ENCODE peak calls at places on chromosome 13, in five cellular contexts. D is RWPE1, M is choroid plexus epithelial cell, V is AG04450, U is A549. T is an unnamed sample.

GRCh38 chr13:26270707-26271106 is 16.8 kb downstream of the CDK8 start:
- DNase-seq in D (no peak), V (no peak), U (no peak), M (no peak), T (no peak)

GRCh38 chr13:33353210-33353609 is 67.7 kb upstream of the STARD13 start:
- DNase-seq in U (no peak), M (no peak), V (no peak), D (no peak), T (no peak)

GRCh38 chr13:33745370-33746324 is 72.3 kb upstream of the RFC3 start:
- DNase-seq in U (no peak), D (no peak), V (no peak), M (no peak), T (no peak)

GRCh38 chr13:47036291-47037008 is 139.6 kb upstream of the HTR2A start:
- DNase-seq in M (no peak), D (no peak), V (no peak), U (no peak), T (no peak)

GRCh38 chr13:37118002-37118401 is 12.5 kb upstream of the CSNK1A1L start:
- DNase-seq in M (no peak), U (no peak), V (no peak), D (no peak), T (no peak)

GRCh38 chr13:49308104-49308875 is 60.6 kb downstream of the CDADC1 start:
- DNase-seq in U (no peak), M (peak), D (no peak), V (no peak), T (no peak)

GRCh38 chr13:20525144-20525600 is 485 bp downstream of the CRYL1 start:
- DNase-seq in D (no peak), V (no peak), U (no peak), M (no peak), T (no peak)

GRCh38 chr13:41505209-41505835 is 48.0 kb downstream of the RGCC start:
- DNase-seq in U (no peak), D (no peak), V (peak), M (peak), T (no peak)

GRCh38 chr13:79647518-79647917 is 166.6 kb downstream of the NDFIP2 start:
- DNase-seq in U (no peak), M (no peak), D (peak), V (no peak), T (no peak)

GRCh38 chr13:101473458-101473857 is 21.0 kb downstream of the ITGBL1 start:
- DNase-seq in U (no peak), D (no peak), V (peak), M (peak), T (no peak)

GRCh38 chr13:97121894-97122293 is 100.2 kb upstream of the MBNL2 start:
- DNase-seq in V (no peak), U (no peak), M (no peak), D (no peak), T (no peak)

GRCh38 chr13:112968380-112968909 is 569 bp upstream of the MCF2L start:
- DNase-seq in D (no peak), U (peak), V (no peak), M (no peak), T (peak)
- TF ChIP-seq CTCF in D (no peak), U (no peak), V (no peak), M (no peak), T (peak)

GRCh38 chr13:45464141-45464686 is 525 bp upstream of the COG3 start:
- DNase-seq in D (no peak), U (no peak), V (no peak), M (no peak), T (no peak)
- TF ChIP-seq CTCF in D (peak), U (no peak), V (no peak), M (no peak), T (no peak)

DNA sequence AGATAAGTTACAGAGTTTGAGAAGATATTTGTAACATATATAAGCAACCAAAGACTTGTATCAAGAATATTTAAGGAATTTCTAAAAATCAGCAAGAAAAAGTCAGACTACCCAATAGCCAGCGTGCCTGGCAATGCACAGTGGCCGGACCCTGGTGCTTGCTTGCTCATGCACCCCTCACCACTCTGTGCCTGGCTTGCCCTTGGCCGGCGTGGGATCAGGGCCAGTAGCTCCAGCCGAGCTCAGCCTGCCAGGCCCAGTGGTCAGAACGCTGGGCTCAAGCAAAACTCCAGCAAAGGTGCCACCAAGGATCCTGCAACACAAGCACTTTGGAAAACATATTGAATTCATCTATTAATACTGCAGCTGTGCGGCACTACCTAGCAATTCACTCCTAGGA is 95.1 kb downstream of the KATNAL1 start:
- DNase-seq in V (no peak), D (no peak), M (no peak), U (no peak), T (no peak)
- TF ChIP-seq CTCF in V (no peak), D (no peak), M (no peak), U (no peak), T (no peak)

GRCh38 chr13:91704398-91704797 is 306.0 kb downstream of the GPC5 start:
- DNase-seq in D (no peak), M (no peak), U (no peak), V (no peak), T (no peak)

GRCh38 chr13:91709180-91709579 is 310.8 kb downstream of the GPC5 start:
- DNase-seq in M (no peak), U (no peak), V (no peak), D (no peak), T (no peak)

GRCh38 chr13:91710733-91711132 is 312.3 kb downstream of the GPC5 start:
- DNase-seq in D (no peak), U (no peak), M (no peak), V (no peak), T (no peak)

GRCh38 chr13:91708558-91708957 is 310.1 kb downstream of the GPC5 start:
- DNase-seq in D (no peak), V (no peak), M (no peak), U (no peak), T (no peak)
- TF ChIP-seq CTCF in D (no peak), V (no peak), M (no peak), U (no peak), T (no peak)

DNA sequence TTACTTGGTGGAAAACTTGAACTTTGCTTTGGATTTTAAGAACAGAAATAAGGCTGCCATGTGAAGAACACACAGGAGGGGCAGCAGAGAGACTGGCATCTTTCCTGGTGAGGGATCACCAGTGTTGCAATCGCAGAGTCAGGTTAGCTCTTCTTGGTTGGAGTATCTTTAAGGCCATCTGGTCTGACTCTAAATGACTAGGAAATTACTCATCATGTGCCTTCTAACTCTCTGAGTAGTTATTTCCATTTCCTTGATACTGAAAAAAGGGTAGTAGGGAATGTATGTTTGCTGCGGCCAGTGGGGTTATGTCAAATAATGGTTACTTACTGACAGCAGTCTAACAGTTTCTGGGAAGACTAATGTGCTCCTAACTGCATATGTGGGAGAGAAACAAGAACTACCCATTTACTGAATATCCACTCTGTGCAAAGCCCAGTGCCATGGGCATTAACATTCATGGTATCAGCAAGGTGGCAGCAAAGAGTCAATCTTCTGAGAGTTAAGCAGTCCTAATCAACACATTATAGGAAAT is 122.1 kb downstream of the COG6 start:
- DNase-seq in D (peak), M (peak), U (peak), V (peak), T (no peak)
- TF ChIP-seq CTCF in D (peak), M (peak), U (no peak), V (peak), T (peak)